ENCODE peak calls at places on chromosomes 16 and 17, in ten cellular contexts. I is brain microvascular endothelial cell; W is T-helper 17 cell; Y is stimulated activated CD4-positive, alpha-beta T cell treated with anti-CD3 and anti-CD28 coated beads, Interleukin-12 subunit alpha, Interleukin-12 subunit beta, amount 100 ng/mL, for 48 hours; Q is left cardiac atrium; R is memory B cell; N is fibroblast of pulmonary artery; D is esophagus squamous epithelium; U is testis; P is activated CD8-positive, alpha-beta T cell treated with anti-CD3 and anti-CD28 coated beads, Interleukin-2, amount 10 ng/mL, durations not matched to agents 7 days and 5 days. H is an unnamed sample.

GRCh38 chr16:29926675-29927522 is 873 bp upstream of the KCTD13 start:
- DNase-seq in I (no peak), W (no peak), Y (no peak), Q (no peak), R (no peak), N (no peak), D (no peak), U (peak), P (no peak), H (no peak)

GRCh38 chr17:45247429-45248131 is 14.3 kb downstream of the SPATA32 start:
- DNase-seq in I (peak), W (peak), Y (peak), Q (peak), R (peak), N (peak), D (peak), U (peak), P (peak), H (peak)

GRCh38 chr16:30893744-30894539 is at the start of gene BCL7C:
- DNase-seq in I (peak), W (peak), Y (peak), Q (peak), R (peak), N (peak), D (peak), U (peak), P (peak), H (peak)

GRCh38 chr16:10679921-10680320 is 14.8 kb downstream of the TEKT5 start:
- DNase-seq in I (no peak), W (no peak), Y (no peak), Q (no peak), R (no peak), N (no peak), D (no peak), U (no peak), P (no peak), H (no peak)

GRCh38 chr17:34001246-34001645 is 253.8 kb upstream of the CCL2 start:
- DNase-seq in I (no peak), W (no peak), Y (no peak), Q (no peak), R (no peak), N (no peak), D (no peak), U (no peak), P (no peak), H (no peak)

GRCh38 chr16:7086842-7087616 is 245.6 kb upstream of the RBFOX1 start:
- DNase-seq in I (no peak), W (no peak), Y (no peak), Q (peak), R (no peak), N (no peak), D (no peak), U (peak), P (no peak), H (peak)

GRCh38 chr17:39144414-39144813 is 7.0 kb downstream of the PLXDC1 start:
- DNase-seq in I (no peak), W (no peak), Y (no peak), Q (peak), R (no peak), N (peak), D (peak), U (peak), P (no peak), H (peak)

GRCh38 chr17:13385481-13385907 is 216.2 kb downstream of the HS3ST3A1 start:
- DNase-seq in I (no peak), W (no peak), Y (no peak), Q (no peak), R (no peak), N (peak), D (no peak), U (no peak), P (no peak), H (no peak)

GRCh38 chr17:17811381-17812210 is 25.2 kb downstream of the SREBF1 start:
- DNase-seq in I (no peak), W (no peak), Y (no peak), Q (no peak), R (no peak), N (peak), D (no peak), U (peak), P (no peak), H (no peak)

GRCh38 chr16:15650698-15651161 is 685 bp downstream of the NDE1 start:
- DNase-seq in I (no peak), W (peak), Y (no peak), Q (peak), R (no peak), N (peak), D (no peak), U (peak), P (peak), H (peak)

GRCh38 chr16:88005148-88005547 is 53.9 kb downstream of the BANP start:
- DNase-seq in I (no peak), W (no peak), Y (no peak), Q (no peak), R (peak), N (no peak), D (no peak), U (no peak), P (no peak), H (peak)

GRCh38 chr17:82396601-82397435 is 21.3 kb upstream of the HEXD start:
- DNase-seq in I (peak), W (no peak), Y (no peak), Q (no peak), R (no peak), N (peak), D (no peak), U (no peak), P (no peak), H (peak)